ENCODE peak calls at places on chromosomes 7 and 10, in seven cellular contexts. One of them, this sample, is unnamed. For H3K36me3, the result is how much of the 10 kb centered on the place peaks cover.

GRCh38 chr10:74171625-74172024 is 20.6 kb downstream of the ADK start:
- DNase-seq in PC-9: no peak
- DNase-seq in upper lobe of right lung: no peak
- DNase-seq in colonic mucosa: no peak
- DNase-seq in stomach: no peak
- DNase-seq in SJSA1: no peak
- DNase-seq in neuronal stem cell: no peak
- DNase-seq in this sample: no peak

GRCh38 chr7:155119801-155120382 is 49.8 kb downstream of the HTR5A start:
- DNase-seq in SJSA1: no peak
- DNase-seq in upper lobe of right lung: no peak
- DNase-seq in neuronal stem cell: no peak
- DNase-seq in colonic mucosa: no peak
- DNase-seq in stomach: no peak
- DNase-seq in PC-9: no peak
- DNase-seq in this sample: no peak

GRCh38 chr7:128112018-128112780 is 81.0 kb upstream of the LRRC4 start:
- DNase-seq in neuronal stem cell: no peak
- DNase-seq in colonic mucosa: no peak
- DNase-seq in stomach: no peak
- DNase-seq in upper lobe of right lung: peak
- DNase-seq in SJSA1: no peak
- DNase-seq in PC-9: no peak
- DNase-seq in this sample: no peak

GRCh38 chr10:116274141-116274861 is 1.3 kb upstream of the GFRA1 start:
- DNase-seq in PC-9: no peak
- DNase-seq in neuronal stem cell: peak
- DNase-seq in upper lobe of right lung: no peak
- DNase-seq in SJSA1: peak
- DNase-seq in colonic mucosa: no peak
- DNase-seq in stomach: no peak
- DNase-seq in this sample: peak

GRCh38 chr7:79430391-79430790 is 23.1 kb downstream of the MAGI2 start:
- DNase-seq in neuronal stem cell: no peak
- DNase-seq in SJSA1: no peak
- DNase-seq in upper lobe of right lung: no peak
- DNase-seq in stomach: no peak
- DNase-seq in colonic mucosa: no peak
- DNase-seq in PC-9: no peak
- DNase-seq in this sample: no peak

GRCh38 chr7:34430456-34430855 is 227.6 kb upstream of the NPSR1 start:
- DNase-seq in upper lobe of right lung: no peak
- DNase-seq in stomach: no peak
- DNase-seq in neuronal stem cell: no peak
- DNase-seq in SJSA1: no peak
- DNase-seq in colonic mucosa: no peak
- DNase-seq in PC-9: no peak
- DNase-seq in this sample: peak

GRCh38 chr10:132705173-132705572 is 80.8 kb downstream of the NKX6-2 start:
- DNase-seq in upper lobe of right lung: peak
- DNase-seq in SJSA1: no peak
- DNase-seq in neuronal stem cell: no peak
- DNase-seq in stomach: peak
- DNase-seq in PC-9: no peak
- DNase-seq in colonic mucosa: no peak
- DNase-seq in this sample: peak

GRCh38 chr10:95242581-95243317 is 48.1 kb downstream of the PDLIM1 start:
- DNase-seq in SJSA1: peak
- DNase-seq in PC-9: no peak
- DNase-seq in upper lobe of right lung: no peak
- DNase-seq in neuronal stem cell: peak
- DNase-seq in stomach: peak
- DNase-seq in colonic mucosa: no peak
- DNase-seq in this sample: peak

GRCh38 chr7:157427811-157428553 is 91.2 kb downstream of the DNAJB6 start:
- DNase-seq in upper lobe of right lung: peak
- DNase-seq in stomach: no peak
- DNase-seq in colonic mucosa: no peak
- DNase-seq in neuronal stem cell: no peak
- DNase-seq in SJSA1: no peak
- DNase-seq in PC-9: no peak
- DNase-seq in this sample: no peak

GRCh38 chr10:49743464-49744075 is 18.6 kb downstream of the OGDHL start:
- DNase-seq in stomach: peak
- DNase-seq in neuronal stem cell: no peak
- DNase-seq in upper lobe of right lung: no peak
- DNase-seq in colonic mucosa: no peak
- DNase-seq in PC-9: no peak
- DNase-seq in SJSA1: no peak
- DNase-seq in this sample: no peak

GRCh38 chr7:21063106-21063505 is 276.4 kb upstream of the SP8 start:
- DNase-seq in SJSA1: no peak
- DNase-seq in neuronal stem cell: no peak
- DNase-seq in upper lobe of right lung: no peak
- DNase-seq in stomach: no peak
- DNase-seq in PC-9: no peak
- DNase-seq in colonic mucosa: no peak
- DNase-seq in this sample: peak

GRCh38 chr10:69179089-69179742 is 818 bp upstream of the SUPV3L1 start:
- DNase-seq in colonic mucosa: peak
- DNase-seq in stomach: no peak
- DNase-seq in upper lobe of right lung: no peak
- DNase-seq in neuronal stem cell: no peak
- DNase-seq in SJSA1: no peak
- DNase-seq in PC-9: no peak
- DNase-seq in this sample: no peak

GRCh38 chr7:155412416-155413253 is 45.3 kb upstream of the EN2 start:
- DNase-seq in colonic mucosa: peak
- DNase-seq in upper lobe of right lung: peak
- DNase-seq in stomach: peak
- DNase-seq in PC-9: no peak
- DNase-seq in SJSA1: peak
- DNase-seq in neuronal stem cell: peak
- DNase-seq in this sample: peak

GRCh38 chr10:7035111-7035761 is 375.6 kb downstream of the SFMBT2 start:
- DNase-seq in PC-9: no peak
- DNase-seq in stomach: no peak
- DNase-seq in neuronal stem cell: no peak
- DNase-seq in SJSA1: no peak
- DNase-seq in upper lobe of right lung: no peak
- DNase-seq in colonic mucosa: no peak
- DNase-seq in this sample: no peak

GRCh38 chr7:135719688-135720087 is 8.3 kb downstream of the SLC13A4 start:
- DNase-seq in PC-9: peak
- DNase-seq in colonic mucosa: no peak
- DNase-seq in SJSA1: no peak
- DNase-seq in neuronal stem cell: no peak
- DNase-seq in upper lobe of right lung: no peak
- DNase-seq in stomach: no peak
- DNase-seq in this sample: no peak

GRCh38 chr7:148882668-148883232 is 1.3 kb downstream of the EZH2 start:
- DNase-seq in neuronal stem cell: no peak
- DNase-seq in SJSA1: peak
- DNase-seq in upper lobe of right lung: no peak
- DNase-seq in stomach: no peak
- DNase-seq in colonic mucosa: peak
- DNase-seq in PC-9: no peak
- DNase-seq in this sample: no peak

GRCh38 chr7:94698275-94698674 is 42.3 kb upstream of the SGCE start:
- DNase-seq in neuronal stem cell: no peak
- DNase-seq in stomach: no peak
- DNase-seq in upper lobe of right lung: no peak
- DNase-seq in PC-9: peak
- DNase-seq in SJSA1: peak
- DNase-seq in colonic mucosa: no peak
- DNase-seq in this sample: no peak

GRCh38 chr7:87364246-87364645 is 18.8 kb downstream of the CROT start:
- DNase-seq in stomach: no peak
- DNase-seq in PC-9: no peak
- DNase-seq in SJSA1: no peak
- DNase-seq in neuronal stem cell: no peak
- DNase-seq in upper lobe of right lung: no peak
- DNase-seq in colonic mucosa: no peak
- DNase-seq in this sample: no peak

GRCh38 chr10:126580873-126581647 is 89.4 kb downstream of the C10orf90 start:
- DNase-seq in colonic mucosa: no peak
- DNase-seq in SJSA1: no peak
- DNase-seq in PC-9: no peak
- DNase-seq in neuronal stem cell: no peak
- DNase-seq in stomach: no peak
- DNase-seq in upper lobe of right lung: no peak
- DNase-seq in this sample: no peak

DNA sequence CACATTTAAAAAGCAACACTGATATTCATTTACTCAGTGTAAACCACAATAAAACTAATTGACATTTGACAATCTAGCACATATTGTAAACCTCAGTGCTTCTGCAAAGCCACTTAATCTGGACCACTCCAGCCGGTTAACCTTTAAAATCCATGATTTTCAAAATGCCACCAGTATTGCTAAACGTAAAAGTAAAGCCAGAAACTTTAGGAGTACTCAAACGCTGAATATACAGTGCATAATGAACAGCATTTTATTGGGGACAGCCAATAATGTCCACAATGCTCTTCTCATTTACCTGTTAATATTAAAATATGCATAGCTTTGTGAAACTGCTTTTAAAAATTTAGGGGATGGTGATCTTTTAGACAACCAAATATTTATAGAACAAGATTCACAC is 10.8 kb downstream of the HNRNPA2B1 start:
- DNase-seq in PC-9: no peak
- DNase-seq in stomach: no peak
- DNase-seq in SJSA1: no peak
- DNase-seq in upper lobe of right lung: no peak
- DNase-seq in colonic mucosa: no peak
- DNase-seq in neuronal stem cell: no peak
- DNase-seq in this sample: no peak
- H3K36me3 ChIP-seq in PC-9: half or more
- H3K36me3 ChIP-seq in stomach: half or more
- H3K36me3 ChIP-seq in SJSA1: half or more
- H3K36me3 ChIP-seq in upper lobe of right lung: half or more
- H3K36me3 ChIP-seq in colonic mucosa: under half
- H3K36me3 ChIP-seq in neuronal stem cell: under half
- H3K36me3 ChIP-seq in this sample: half or more

GRCh38 chr7:48106906-48107659 is 18.0 kb downstream of the UPP1 start:
- DNase-seq in upper lobe of right lung: no peak
- DNase-seq in neuronal stem cell: no peak
- DNase-seq in PC-9: no peak
- DNase-seq in stomach: no peak
- DNase-seq in SJSA1: no peak
- DNase-seq in colonic mucosa: no peak
- DNase-seq in this sample: no peak
- H3K36me3 ChIP-seq in upper lobe of right lung: half or more
- H3K36me3 ChIP-seq in neuronal stem cell: under half
- H3K36me3 ChIP-seq in PC-9: half or more
- H3K36me3 ChIP-seq in stomach: half or more
- H3K36me3 ChIP-seq in SJSA1: half or more
- H3K36me3 ChIP-seq in colonic mucosa: under half
- H3K36me3 ChIP-seq in this sample: under half

GRCh38 chr7:106890952-106891351 is 25.9 kb downstream of the PIK3CG start:
- DNase-seq in SJSA1: no peak
- DNase-seq in colonic mucosa: no peak
- DNase-seq in neuronal stem cell: no peak
- DNase-seq in PC-9: no peak
- DNase-seq in upper lobe of right lung: no peak
- DNase-seq in stomach: no peak
- DNase-seq in this sample: no peak
- H3K36me3 ChIP-seq in SJSA1: under half
- H3K36me3 ChIP-seq in colonic mucosa: under half
- H3K36me3 ChIP-seq in neuronal stem cell: under half
- H3K36me3 ChIP-seq in PC-9: under half
- H3K36me3 ChIP-seq in upper lobe of right lung: under half
- H3K36me3 ChIP-seq in stomach: under half
- H3K36me3 ChIP-seq in this sample: under half

GRCh38 chr10:110556296-110556695 is 11.2 kb upstream of the SMC3 start:
- DNase-seq in neuronal stem cell: no peak
- DNase-seq in upper lobe of right lung: no peak
- DNase-seq in PC-9: no peak
- DNase-seq in stomach: no peak
- DNase-seq in colonic mucosa: no peak
- DNase-seq in SJSA1: no peak
- DNase-seq in this sample: no peak
- H3K36me3 ChIP-seq in neuronal stem cell: under half
- H3K36me3 ChIP-seq in upper lobe of right lung: under half
- H3K36me3 ChIP-seq in PC-9: under half
- H3K36me3 ChIP-seq in stomach: under half
- H3K36me3 ChIP-seq in colonic mucosa: under half
- H3K36me3 ChIP-seq in SJSA1: under half
- H3K36me3 ChIP-seq in this sample: under half